ENCODE peak calls at places on chromosomes 16 and 17, in nine cellular contexts. H is kidney glomerular epithelial cell, W is NCI-H1930, F is iris pigment epithelial cell, K is endothelial cell, X is aorta, Q is substantia nigra, V is NCI-H1105 treated with DMSO at 0.1 percent for 48 hours, R is DMS 273 treated with DMSO at 0.1 percent for 48 hours. O is an unnamed sample.

GRCh38 chr17:55492951-55493350 is 18.3 kb downstream of the SMIM36 start:
- DNase-seq in H (no peak), W (no peak), F (no peak), K (peak), X (no peak), Q (no peak), V (no peak), R (no peak), O (no peak)

GRCh38 chr16:2205967-2206313 is 686 bp downstream of the MLST8 start:
- DNase-seq in H (no peak), W (no peak), F (no peak), K (no peak), X (peak), Q (no peak), V (no peak), R (no peak), O (no peak)

GRCh38 chr17:62892870-62893338 is 73.1 kb upstream of the TANC2 start:
- DNase-seq in H (peak), W (no peak), F (peak), K (peak), X (peak), Q (no peak), V (no peak), R (no peak), O (no peak)

GRCh38 chr17:76398523-76399174 is 14.2 kb downstream of the SPHK1 start:
- DNase-seq in H (peak), W (no peak), F (no peak), K (no peak), X (no peak), Q (no peak), V (no peak), R (no peak), O (no peak)

GRCh38 chr16:88957887-88958577 is 19.0 kb downstream of the CBFA2T3 start:
- DNase-seq in H (no peak), W (no peak), F (no peak), K (no peak), X (peak), Q (no peak), V (no peak), R (no peak), O (no peak)

GRCh38 chr17:69744512-69745098 is 330.1 kb downstream of the MAP2K6 start:
- DNase-seq in H (no peak), W (no peak), F (no peak), K (no peak), X (no peak), Q (no peak), V (no peak), R (no peak), O (no peak)

GRCh38 chr17:56549501-56549900 is 44.0 kb upstream of the NOG start:
- DNase-seq in H (no peak), W (no peak), F (no peak), K (no peak), X (no peak), Q (no peak), V (no peak), R (no peak), O (no peak)

GRCh38 chr16:67786491-67786890 is 19.9 kb downstream of the RANBP10 start:
- DNase-seq in H (no peak), W (no peak), F (no peak), K (no peak), X (no peak), Q (no peak), V (no peak), R (no peak), O (no peak)

GRCh38 chr16:28193530-28194423 is 18.0 kb downstream of the XPO6 start:
- DNase-seq in H (peak), W (no peak), F (peak), K (no peak), X (no peak), Q (no peak), V (no peak), R (no peak), O (no peak)

GRCh38 chr17:2691069-2691871 is 20.3 kb downstream of the CLUH start:
- DNase-seq in H (no peak), W (no peak), F (no peak), K (no peak), X (peak), Q (no peak), V (no peak), R (no peak), O (no peak)

GRCh38 chr17:81821603-81822311 is 11.3 kb downstream of the MCRIP1 start:
- DNase-seq in H (no peak), W (no peak), F (peak), K (peak), X (peak), Q (peak), V (no peak), R (peak), O (peak)

GRCh38 chr17:54992797-54993639 is 24.5 kb downstream of the STXBP4 start:
- DNase-seq in H (peak), W (peak), F (peak), K (no peak), X (no peak), Q (no peak), V (peak), R (no peak), O (peak)

GRCh38 chr17:21452377-21453143 is 76.4 kb downstream of the KCNJ12 start:
- DNase-seq in H (peak), W (no peak), F (peak), K (peak), X (peak), Q (peak), V (no peak), R (no peak), O (no peak)

GRCh38 chr16:84532299-84532724 is 27.9 kb upstream of the MEAK7 start:
- DNase-seq in H (peak), W (no peak), F (peak), K (peak), X (peak), Q (peak), V (no peak), R (no peak), O (no peak)

GRCh38 chr17:44119798-44120197 is 3.6 kb downstream of the HDAC5 start:
- DNase-seq in H (no peak), W (no peak), F (no peak), K (no peak), X (no peak), Q (no peak), V (no peak), R (no peak), O (no peak)

GRCh38 chr16:3922241-3922640 is 41.7 kb upstream of the CREBBP start:
- DNase-seq in H (no peak), W (no peak), F (no peak), K (no peak), X (no peak), Q (no peak), V (no peak), R (no peak), O (no peak)

GRCh38 chr17:73396429-73397277 is 84.9 kb upstream of the CDC42EP4 start:
- DNase-seq in H (no peak), W (no peak), F (no peak), K (no peak), X (no peak), Q (no peak), V (no peak), R (no peak), O (no peak)

GRCh38 chr16:15044286-15044685 is 11.6 kb downstream of the NTAN1 start:
- DNase-seq in H (no peak), W (no peak), F (no peak), K (no peak), X (no peak), Q (no peak), V (no peak), R (no peak), O (no peak)

GRCh38 chr17:16352838-16353701 is at the start of gene CENPV:
- DNase-seq in H (no peak), W (peak), F (peak), K (peak), X (peak), Q (no peak), V (peak), R (no peak), O (no peak)

GRCh38 chr16:50448522-50448921 is 79.7 kb upstream of the BRD7 start:
- DNase-seq in H (no peak), W (no peak), F (no peak), K (no peak), X (no peak), Q (no peak), V (no peak), R (no peak), O (no peak)

GRCh38 chr17:43169561-43170139 is 1.4 kb upstream of the NBR1 start:
- DNase-seq in H (no peak), W (no peak), F (no peak), K (peak), X (peak), Q (no peak), V (no peak), R (peak), O (no peak)

GRCh38 chr16:83906690-83907089 is 7.8 kb downstream of the MLYCD start:
- DNase-seq in H (no peak), W (no peak), F (peak), K (no peak), X (no peak), Q (no peak), V (no peak), R (no peak), O (no peak)

GRCh38 chr16:65950211-65950610 is 416.3 kb upstream of the CDH5 start:
- DNase-seq in H (no peak), W (no peak), F (peak), K (no peak), X (no peak), Q (no peak), V (no peak), R (no peak), O (no peak)

GRCh38 chr17:46056800-46057304 is 57.8 kb downstream of the STH start:
- DNase-seq in H (peak), W (no peak), F (peak), K (no peak), X (no peak), Q (no peak), V (no peak), R (no peak), O (no peak)

GRCh38 chr17:51166987-51167931 is 1.0 kb downstream of the NME2 start:
- DNase-seq in H (peak), W (peak), F (no peak), K (peak), X (peak), Q (no peak), V (peak), R (no peak), O (peak)

GRCh38 chr17:81905424-81905875 is 3.4 kb downstream of the NPB start:
- DNase-seq in H (no peak), W (no peak), F (no peak), K (no peak), X (no peak), Q (no peak), V (no peak), R (no peak), O (no peak)

GRCh38 chr16:969508-970378 is 1.0 kb downstream of the LMF1 start:
- DNase-seq in H (no peak), W (no peak), F (peak), K (no peak), X (peak), Q (no peak), V (no peak), R (no peak), O (no peak)

GRCh38 chr17:48054238-48055185 is 6.4 kb downstream of the NFE2L1 start:
- DNase-seq in H (peak), W (peak), F (peak), K (peak), X (peak), Q (peak), V (peak), R (no peak), O (no peak)

GRCh38 chr16:23509763-23510153 is 536 bp downstream of the GGA2 start:
- DNase-seq in H (peak), W (no peak), F (peak), K (peak), X (peak), Q (no peak), V (no peak), R (no peak), O (no peak)

GRCh38 chr16:86676216-86676800 is 98.0 kb downstream of the FOXL1 start:
- DNase-seq in H (peak), W (no peak), F (peak), K (no peak), X (no peak), Q (no peak), V (no peak), R (no peak), O (no peak)

GRCh38 chr17:10088444-10088843 is 110.0 kb downstream of the GAS7 start:
- DNase-seq in H (no peak), W (no peak), F (no peak), K (no peak), X (no peak), Q (no peak), V (no peak), R (no peak), O (no peak)

GRCh38 chr16:31438414-31438813 is 4.2 kb downstream of the ZNF843 start:
- DNase-seq in H (no peak), W (no peak), F (no peak), K (no peak), X (no peak), Q (no peak), V (no peak), R (no peak), O (no peak)

GRCh38 chr17:39099686-39100293 is 51.6 kb downstream of the PLXDC1 start:
- DNase-seq in H (no peak), W (no peak), F (no peak), K (no peak), X (no peak), Q (no peak), V (no peak), R (peak), O (peak)

GRCh38 chr17:44585315-44585714 is 28.0 kb downstream of the FZD2 start:
- DNase-seq in H (no peak), W (no peak), F (no peak), K (no peak), X (no peak), Q (no peak), V (no peak), R (no peak), O (no peak)